ENCODE peak calls at places on chromosomes 5 and 9, in four cellular contexts. K is GM20000, D is astrocyte of the spinal cord, Z is fibroblast of pulmonary artery. B is an unnamed sample.

GRCh38 chr9:126628146-126628545 is 14.4 kb downstream of the LMX1B start:
- DNase-seq in Z (no peak), D (no peak), K (no peak), B (no peak)

GRCh38 chr5:131548190-131548589 is 86.8 kb downstream of the RAPGEF6 start:
- DNase-seq in D (peak), K (no peak), Z (no peak), B (no peak)

GRCh38 chr9:136828474-136829140 is 13.7 kb upstream of the AJM1 start:
- DNase-seq in D (no peak), Z (no peak), K (no peak), B (no peak)

GRCh38 chr5:161372682-161373344 is 173.7 kb downstream of the GABRB2 start:
- DNase-seq in D (no peak), K (peak), Z (no peak), B (no peak)

GRCh38 chr9:117887941-117888340 is 183.7 kb downstream of the TLR4 start:
- DNase-seq in Z (no peak), D (no peak), K (no peak), B (no peak)

GRCh38 chr5:3277590-3278196 is 317.9 kb upstream of the IRX1 start:
- DNase-seq in Z (no peak), D (no peak), K (peak), B (peak)

GRCh38 chr9:123678038-123678877 is 251.7 kb downstream of the DENND1A start:
- DNase-seq in Z (no peak), D (no peak), K (no peak), B (no peak)

GRCh38 chr9:135017916-135018915 is 69.3 kb upstream of the OLFM1 start:
- DNase-seq in K (no peak), Z (no peak), D (no peak), B (no peak)

GRCh38 chr9:16356196-16356765 is 514.2 kb downstream of the BNC2 start:
- DNase-seq in D (no peak), K (no peak), Z (no peak), B (no peak)

GRCh38 chr9:5025416-5025815 is 40.3 kb downstream of the JAK2 start:
- DNase-seq in D (no peak), Z (peak), K (no peak), B (no peak)

DNA sequence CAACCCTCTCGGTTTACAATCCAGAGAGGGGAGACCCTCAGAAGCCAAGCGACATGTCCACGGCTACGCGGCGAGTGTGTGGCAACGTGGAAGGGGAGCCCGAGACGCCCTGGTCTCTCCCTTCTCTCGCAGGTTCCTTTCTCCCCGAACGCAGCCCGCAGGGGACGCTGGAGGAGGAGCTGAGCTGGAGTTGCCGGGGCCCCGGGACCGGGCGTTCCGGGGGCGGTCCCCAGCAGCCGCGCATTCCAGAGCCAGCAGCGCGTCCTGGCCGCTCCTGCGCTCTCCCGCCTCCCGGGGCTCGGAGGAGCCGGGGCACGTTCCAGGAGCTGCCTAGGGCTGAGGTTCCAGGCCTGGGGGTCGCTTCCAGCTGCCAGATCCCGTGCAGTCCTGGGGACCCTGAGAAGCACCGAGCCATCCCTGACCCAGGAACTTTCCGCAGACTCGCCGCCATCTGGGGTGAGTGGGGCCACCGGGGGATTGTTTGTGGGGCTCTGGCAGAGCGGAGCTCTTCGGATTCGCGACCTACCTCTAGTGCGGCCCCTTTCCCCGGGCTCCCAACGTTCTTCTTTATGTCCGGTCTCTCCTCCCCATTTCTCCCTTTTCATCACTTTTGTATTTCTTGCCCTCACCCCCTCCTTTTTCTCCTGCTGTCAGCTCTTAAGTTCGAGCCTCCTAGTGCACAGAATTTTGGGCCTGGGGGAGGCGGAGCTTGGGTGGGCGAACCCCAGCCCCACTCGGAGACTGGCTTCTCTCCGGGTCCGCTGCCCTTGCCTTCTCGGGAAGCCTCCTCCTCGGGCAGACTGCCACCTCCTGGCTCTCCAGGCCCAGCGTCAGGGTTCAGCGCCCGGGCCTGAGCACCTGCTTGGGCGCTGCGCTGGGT is at the start of gene SMIM3:
- DNase-seq in Z (peak), D (peak), K (peak), B (peak)
- TF ChIP-seq CTCF in Z (peak), D (peak), K (peak), B (peak)

GRCh38 chr9:129719135-129719534 is 33.7 kb downstream of the PTGES start:
- DNase-seq in D (no peak), Z (no peak), K (no peak), B (no peak)

GRCh38 chr9:129717991-129718390 is 34.9 kb downstream of the PTGES start:
- DNase-seq in K (no peak), Z (no peak), D (no peak), B (no peak)

GRCh38 chr9:129720865-129721545 is 31.8 kb downstream of the PTGES start:
- DNase-seq in D (no peak), K (no peak), Z (no peak), B (no peak)

GRCh38 chr9:129718647-129719046 is 34.2 kb downstream of the PTGES start:
- DNase-seq in D (no peak), K (no peak), Z (no peak), B (no peak)

DNA sequence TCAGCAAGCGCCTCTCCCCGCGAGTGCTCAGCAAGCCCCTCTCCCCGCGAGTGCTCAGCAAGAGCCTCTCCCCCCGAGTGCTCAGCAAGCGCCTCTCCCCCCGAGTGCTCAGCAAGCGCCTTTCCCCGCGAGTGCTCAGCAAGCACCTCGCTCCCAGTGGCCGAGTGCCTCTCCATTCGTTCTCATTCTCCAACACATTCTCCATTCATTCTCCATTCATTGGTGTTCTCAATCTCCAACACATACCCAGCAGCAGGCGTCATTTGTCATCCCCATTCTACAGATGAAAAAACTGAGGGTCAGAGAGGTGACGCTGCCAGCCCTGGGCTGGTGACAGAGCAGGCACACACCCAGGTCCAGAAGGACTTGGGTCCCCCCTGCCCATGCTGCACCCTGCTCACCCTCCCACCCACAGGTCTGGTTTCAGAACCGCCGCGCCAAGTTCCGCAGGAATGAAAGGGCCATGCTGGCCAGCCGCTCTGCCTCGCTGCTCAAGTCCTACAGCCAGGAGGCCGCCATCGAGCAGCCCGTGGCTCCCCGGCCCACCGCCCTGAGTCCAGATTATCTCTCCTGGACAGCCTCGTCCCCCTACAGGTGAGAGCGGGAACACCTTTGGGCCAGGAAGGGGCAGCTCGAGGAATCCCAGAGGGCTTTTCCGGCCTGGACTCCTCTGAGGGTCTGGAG is 32.5 kb downstream of the PTGES start:
- DNase-seq in K (no peak), Z (no peak), D (no peak), B (no peak)
- TF ChIP-seq CTCF in K (no peak), Z (peak), D (peak), B (no peak)

GRCh38 chr5:164422400-164422799 is 917.0 kb downstream of the MAT2B start:
- DNase-seq in D (peak), K (no peak), Z (peak), B (no peak)
- TF ChIP-seq CTCF in D (peak), K (no peak), Z (peak), B (no peak)

GRCh38 chr5:90475436-90475980 is 844 bp downstream of the POLR3G start:
- DNase-seq in Z (no peak), K (no peak), D (no peak), B (no peak)

GRCh38 chr5:90477073-90477472 is 2.4 kb downstream of the POLR3G start:
- DNase-seq in K (no peak), Z (no peak), D (peak), B (no peak)

GRCh38 chr5:90473321-90474234 is 993 bp downstream of the MBLAC2 start:
- DNase-seq in Z (peak), D (peak), K (peak), B (peak)

GRCh38 chr5:90472783-90473182 is 1.8 kb downstream of the MBLAC2 start:
- DNase-seq in Z (no peak), D (no peak), K (no peak), B (no peak)

GRCh38 chr5:90474235-90475107 is at the start of the genes MBLAC2 and POLR3G:
- DNase-seq in Z (peak), K (peak), D (peak), B (peak)
- TF ChIP-seq CTCF in Z (peak), K (no peak), D (peak), B (peak)

DNA sequence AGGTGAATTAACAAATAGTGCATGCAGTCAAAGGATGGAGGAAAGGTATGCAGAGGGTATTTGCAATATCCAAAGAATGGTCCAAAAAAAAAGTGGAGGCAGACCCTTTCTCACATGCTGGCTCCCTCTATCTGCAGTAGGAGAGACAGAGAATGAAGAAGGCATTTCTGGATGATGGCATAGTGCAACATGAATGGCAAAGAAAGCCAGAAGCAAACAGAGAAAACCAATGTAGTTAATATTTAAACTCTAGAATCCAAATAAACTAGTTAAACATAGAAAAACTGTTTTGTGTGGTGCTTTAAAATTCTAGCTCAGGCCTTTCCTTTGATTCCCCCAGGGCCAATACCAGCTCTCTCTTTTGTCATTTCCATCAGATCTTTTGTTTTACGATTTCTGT is 403.1 kb upstream of the WWC1 start:
- DNase-seq in Z (no peak), D (no peak), K (no peak), B (no peak)
- TF ChIP-seq CTCF in Z (no peak), D (peak), K (no peak), B (no peak)

GRCh38 chr9:26863074-26863473 is 29.5 kb downstream of the CAAP1 start:
- DNase-seq in D (peak), Z (peak), K (no peak), B (no peak)
- TF ChIP-seq CTCF in D (peak), Z (peak), K (no peak), B (no peak)

GRCh38 chr9:21470126-21470525 is 12.0 kb downstream of the IFNE start:
- DNase-seq in K (no peak), Z (no peak), D (no peak), B (no peak)

GRCh38 chr9:21477466-21477865 is 4.6 kb downstream of the IFNE start:
- DNase-seq in D (no peak), Z (no peak), K (no peak), B (no peak)

GRCh38 chr9:21479152-21479702 is 2.9 kb downstream of the IFNE start:
- DNase-seq in D (no peak), Z (no peak), K (no peak), B (no peak)

DNA sequence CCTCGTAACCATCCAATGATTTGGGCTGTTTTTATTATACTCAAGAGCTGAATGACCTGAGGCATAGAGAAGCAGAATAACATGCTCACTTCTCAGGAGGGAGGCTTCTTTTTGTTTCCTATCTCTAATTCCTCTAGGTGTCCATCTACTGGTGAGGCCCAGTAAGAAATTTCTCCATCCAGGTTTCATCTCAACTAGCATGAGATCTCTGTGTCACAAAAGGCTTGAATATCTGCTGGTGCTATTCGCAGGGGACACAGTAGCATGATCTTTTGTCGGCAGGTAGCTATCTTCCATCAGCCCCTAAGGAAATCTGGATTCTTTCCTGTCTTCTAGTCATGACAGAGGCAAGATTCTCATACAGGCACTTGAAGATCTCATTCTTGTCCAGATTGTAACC is 8.9 kb downstream of the IFNE start:
- DNase-seq in K (no peak), D (no peak), Z (no peak), B (no peak)
- TF ChIP-seq CTCF in K (no peak), D (peak), Z (peak), B (no peak)

DNA sequence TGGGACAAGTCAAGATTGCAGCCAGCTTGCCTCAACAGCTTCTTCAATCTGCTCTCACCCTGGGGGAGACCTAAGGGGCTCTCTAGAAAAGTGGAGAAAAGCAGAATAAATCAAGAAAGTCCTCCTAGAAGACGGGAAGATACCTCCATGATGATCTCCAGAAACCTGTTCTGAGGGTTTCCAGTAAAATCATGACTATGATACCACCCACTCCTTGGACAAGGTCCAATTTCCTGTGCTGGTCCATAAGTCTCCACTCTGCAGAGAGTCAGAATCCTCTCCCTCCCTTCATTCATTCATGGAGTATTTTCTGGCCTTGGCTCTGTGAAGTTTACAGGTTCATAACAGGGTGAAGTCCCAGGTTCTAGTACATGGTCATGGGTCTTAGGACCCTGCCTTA is 168.6 kb downstream of the SLC12A2 start:
- DNase-seq in D (no peak), K (no peak), Z (peak), B (no peak)
- TF ChIP-seq CTCF in D (no peak), K (no peak), Z (no peak), B (no peak)

B was measured in GM10248.